ENCODE peak calls at places on chromosomes 4 and X, in six cellular contexts. B is HepG2, M is SK-N-SH, N is GM12878, O is K562, D is H1. A is an unnamed sample.

GRCh38 chr4:40544216-40544615 is 85.4 kb downstream of the RBM47 start:
- DNase-seq in B (no peak), O (no peak), N (no peak), M (no peak), D (no peak), A (no peak)

GRCh38 chr4:185778307-185778706 is 33.7 kb downstream of the SORBS2 start:
- DNase-seq in O (no peak), M (no peak), N (no peak), D (no peak), B (no peak), A (no peak)

GRCh38 chr4:85398276-85398675 is 76.7 kb upstream of the ARHGAP24 start:
- DNase-seq in N (no peak), B (no peak), M (no peak), D (no peak), O (no peak), A (no peak)

GRCh38 chr4:75302648-75303047 is 211.6 kb downstream of the RCHY1 start:
- DNase-seq in B (no peak), D (no peak), N (no peak), O (no peak), M (no peak), A (no peak)

GRCh38 chr4:185117300-185117934 is 25.6 kb upstream of the SLC25A4 start:
- DNase-seq in N (no peak), M (no peak), D (no peak), B (no peak), O (no peak), A (no peak)

GRCh38 chr4:65656008-65656407 is 14.3 kb downstream of the EPHA5 start:
- DNase-seq in O (no peak), B (no peak), N (no peak), D (no peak), M (no peak), A (no peak)

GRCh38 chr4:38330321-38330720 is 333.7 kb upstream of the KLF3 start:
- DNase-seq in N (no peak), M (peak), D (no peak), O (no peak), B (no peak), A (no peak)

GRCh38 chr4:86791126-86791525 is 58.1 kb downstream of the SLC10A6 start:
- DNase-seq in B (peak), D (peak), O (no peak), M (no peak), N (no peak), A (no peak)

GRCh38 chr4:8144359-8144758 is 14.3 kb downstream of the ABLIM2 start:
- DNase-seq in O (no peak), N (no peak), M (peak), B (no peak), D (no peak), A (no peak)
- TF ChIP-seq RFX5 in O (no peak), N (no peak), M (no peak), B (no peak), D (no peak), A (no peak)

DNA sequence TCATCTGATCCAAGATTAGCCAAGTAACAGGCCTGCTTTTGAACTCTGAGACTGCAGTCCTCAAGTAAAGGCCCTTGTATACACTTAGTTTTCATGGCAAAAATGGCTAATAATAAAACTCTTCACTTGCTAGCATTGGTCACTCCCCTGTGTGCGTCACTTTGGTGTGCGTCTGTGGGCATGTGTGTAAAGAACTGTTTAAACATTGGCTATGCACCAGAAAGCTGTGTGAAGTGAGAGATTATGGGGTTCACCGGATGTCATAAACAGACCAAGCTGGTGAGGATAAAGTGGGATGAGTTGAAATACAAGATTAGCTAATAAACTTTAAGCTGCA is 108.6 kb upstream of the SLC4A4 start:
- DNase-seq in M (no peak), O (no peak), D (no peak), B (no peak), N (no peak), A (peak)
- H2AFZ ChIP-seq in M (no peak), O (no peak), D (no peak), B (no peak), N (no peak), A (no peak)

GRCh38 chrX:147848543-147849448 is 62.9 kb upstream of the FMR1 start:
- DNase-seq in O (no peak), D (no peak), N (no peak), M (no peak), B (no peak), A (no peak)

GRCh38 chrX:147848009-147848408 is 63.7 kb upstream of the FMR1 start:
- DNase-seq in D (no peak), B (no peak), N (no peak), O (no peak), M (no peak), A (no peak)

GRCh38 chrX:147850875-147851274 is 60.8 kb upstream of the FMR1 start:
- DNase-seq in B (no peak), N (no peak), O (no peak), D (no peak), M (no peak), A (no peak)

GRCh38 chrX:147846676-147847075 is 65.0 kb upstream of the FMR1 start:
- DNase-seq in M (no peak), N (no peak), D (no peak), B (no peak), O (no peak), A (no peak)
- TF ChIP-seq RFX5 in M (no peak), N (no peak), D (no peak), B (no peak), O (no peak), A (no peak)

GRCh38 chr4:99968330-99968729 is 18.3 kb upstream of the H2AZ1 start:
- DNase-seq in D (no peak), M (no peak), B (no peak), O (no peak), N (no peak), A (peak)
- H2AFZ ChIP-seq in D (peak), M (peak), B (no peak), O (no peak), N (no peak), A (no peak)

GRCh38 chr4:52870225-52870624 is 8.1 kb downstream of the RASL11B start:
- DNase-seq in D (no peak), M (no peak), N (no peak), O (no peak), B (no peak), A (no peak)
- TF ChIP-seq RFX5 in D (no peak), M (no peak), N (no peak), O (no peak), B (no peak), A (no peak)